ENCODE peak calls at places on chromosomes 4 and X, in four cellular contexts. Y is lower leg skin, G is esophagus muscularis mucosa, J is adrenal gland. F is an unnamed sample.

GRCh38 chr4:5782829-5783476 is 72.0 kb downstream of the EVC start:
- DNase-seq in Y (peak), G (no peak), J (no peak), F (no peak)

GRCh38 chr4:8269535-8270417 is at the start of gene HTRA3:
- DNase-seq in Y (no peak), G (no peak), J (peak), F (peak)

GRCh38 chrX:42079968-42080367 is 156.6 kb upstream of the CASK start:
- DNase-seq in Y (no peak), G (no peak), J (no peak), F (no peak)

GRCh38 chr4:68175562-68176155 is 46.0 kb upstream of the TMPRSS11F start:
- DNase-seq in Y (no peak), G (no peak), J (peak), F (peak)

GRCh38 chr4:3440979-3441500 is 728 bp upstream of the HGFAC start:
- DNase-seq in Y (no peak), G (no peak), J (peak), F (no peak)

GRCh38 chr4:64516176-64516575 is 106.9 kb upstream of the TECRL start:
- DNase-seq in Y (no peak), G (no peak), J (no peak), F (no peak)

GRCh38 chr4:84582988-84583870 is at the start of gene CDS1:
- DNase-seq in Y (peak), G (no peak), J (peak), F (no peak)

GRCh38 chrX:70478521-70478920 is 33.9 kb downstream of the DLG3 start:
- DNase-seq in Y (no peak), G (no peak), J (no peak), F (no peak)

GRCh38 chr4:37537484-37537883 is 148.7 kb downstream of the RELL1 start:
- DNase-seq in Y (no peak), G (no peak), J (no peak), F (no peak)

GRCh38 chr4:26475716-26476115 is 14.6 kb downstream of the CCKAR start:
- DNase-seq in Y (peak), G (no peak), J (no peak), F (no peak)

GRCh38 chr4:22339491-22339890 is 176.4 kb downstream of the ADGRA3 start:
- DNase-seq in Y (no peak), G (no peak), J (no peak), F (no peak)

GRCh38 chr4:57501715-57502114 is 391.5 kb upstream of the IGFBP7 start:
- DNase-seq in Y (no peak), G (no peak), J (no peak), F (no peak)

GRCh38 chr4:122668241-122668640 is 47.4 kb upstream of the IL21 start:
- DNase-seq in Y (no peak), G (no peak), J (no peak), F (no peak)

GRCh38 chr4:22047793-22048192 is 99.2 kb upstream of the KCNIP4 start:
- DNase-seq in Y (no peak), G (no peak), J (no peak), F (no peak)

GRCh38 chrX:15343075-15343476 is 7.8 kb upstream of the PIGA start:
- DNase-seq in Y (no peak), G (no peak), J (no peak), F (no peak)

GRCh38 chrX:155028749-155029360 is 2.2 kb downstream of the FUNDC2 start:
- DNase-seq in Y (no peak), G (no peak), J (no peak), F (no peak)

GRCh38 chr4:83071116-83071515 is 36.1 kb downstream of the COPS4 start:
- DNase-seq in Y (no peak), G (no peak), J (no peak), F (no peak)

GRCh38 chr4:182507808-182508207 is 264.6 kb downstream of the TENM3 start:
- DNase-seq in Y (no peak), G (no peak), J (no peak), F (no peak)

GRCh38 chr4:3317656-3318211 is 24.9 kb downstream of the RGS12 start:
- DNase-seq in Y (peak), G (no peak), J (no peak), F (no peak)

GRCh38 chr4:24748758-24749350 is 46.5 kb upstream of the SOD3 start:
- DNase-seq in Y (no peak), G (no peak), J (no peak), F (no peak)

GRCh38 chr4:107253579-107254068 is 217.5 kb upstream of the DKK2 start:
- DNase-seq in Y (no peak), G (no peak), J (no peak), F (no peak)

GRCh38 chr4:82469776-82470345 is 39.5 kb downstream of the ENOPH1 start:
- DNase-seq in Y (no peak), G (peak), J (peak), F (no peak)

GRCh38 chrX:43279341-43279808 is 376.7 kb upstream of the MAOA start:
- DNase-seq in Y (no peak), G (no peak), J (no peak), F (no peak)

GRCh38 chr4:28354874-28355273 is 1494.2 kb downstream of the STIM2 start:
- DNase-seq in Y (no peak), G (no peak), J (no peak), F (no peak)

GRCh38 chr4:76305971-76306881 is at the start of gene STBD1:
- DNase-seq in Y (peak), G (no peak), J (peak), F (peak)
- TF ChIP-seq POLR2A in Y (no peak), G (peak), J (no peak), F (no peak)

GRCh38 chrX:85114171-85114570 is 110.5 kb downstream of the APOOL start:
- DNase-seq in Y (no peak), G (no peak), J (no peak), F (no peak)
- TF ChIP-seq POLR2A in Y (no peak), G (no peak), J (no peak), F (no peak)

GRCh38 chr4:98995183-98996055 is at the start of gene METAP1:
- DNase-seq in Y (peak), G (peak), J (peak), F (peak)
- TF ChIP-seq POLR2A in Y (no peak), G (no peak), J (peak), F (peak)

GRCh38 chr4:98932539-98932938 is 3.6 kb upstream of the EIF4E start:
- DNase-seq in Y (no peak), G (no peak), J (no peak), F (no peak)

GRCh38 chr4:98928131-98928504 is 815 bp downstream of the EIF4E start:
- DNase-seq in Y (peak), G (no peak), J (peak), F (peak)

GRCh38 chr4:98928505-98929340 is at the start of gene EIF4E:
- DNase-seq in Y (peak), G (peak), J (peak), F (peak)

GRCh38 chr4:98930311-98930865 is 1.5 kb upstream of the EIF4E start:
- DNase-seq in Y (no peak), G (no peak), J (no peak), F (no peak)

GRCh38 chr4:98929341-98930267 is 671 bp upstream of the EIF4E start:
- DNase-seq in Y (peak), G (peak), J (peak), F (peak)
- TF ChIP-seq POLR2A in Y (no peak), G (peak), J (peak), F (peak)

DNA sequence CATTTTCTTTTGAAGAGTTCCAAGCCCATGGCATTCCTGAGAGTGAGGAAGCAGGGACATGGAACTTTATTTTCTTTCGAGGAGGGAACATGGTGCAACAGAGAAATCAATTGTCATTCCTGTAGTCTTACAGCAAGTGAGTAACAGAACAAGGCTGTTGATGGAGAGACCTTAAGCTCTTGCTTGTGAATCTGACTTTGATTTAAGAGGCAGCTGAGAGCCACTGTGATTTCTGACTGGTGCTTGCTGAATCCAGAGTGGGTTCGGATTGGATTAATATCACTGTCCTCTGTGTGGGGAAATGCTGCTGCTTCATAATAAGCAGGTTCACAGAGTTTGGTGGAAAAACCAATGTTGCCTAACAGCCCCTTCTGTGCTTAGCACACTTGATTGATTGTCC is 4.7 kb upstream of the ATP1B4 start:
- DNase-seq in Y (no peak), G (no peak), J (no peak), F (peak)
- TF ChIP-seq POLR2A in Y (no peak), G (no peak), J (no peak), F (no peak)

GRCh38 chr4:185134176-185134869 is 8.7 kb upstream of the SLC25A4 start:
- DNase-seq in Y (no peak), G (no peak), J (no peak), F (peak)

GRCh38 chr4:185123479-185123878 is 19.6 kb upstream of the SLC25A4 start:
- DNase-seq in Y (no peak), G (no peak), J (no peak), F (no peak)

GRCh38 chr4:185122681-185123345 is 20.3 kb upstream of the SLC25A4 start:
- DNase-seq in Y (no peak), G (no peak), J (no peak), F (no peak)

GRCh38 chr4:185127021-185127925 is 15.8 kb upstream of the SLC25A4 start:
- DNase-seq in Y (no peak), G (no peak), J (peak), F (peak)

GRCh38 chr4:185128272-185129119 is 14.6 kb upstream of the SLC25A4 start:
- DNase-seq in Y (no peak), G (no peak), J (peak), F (peak)
- TF ChIP-seq POLR2A in Y (no peak), G (no peak), J (no peak), F (no peak)

GRCh38 chr4:112109455-112110425 is 35.5 kb upstream of the FAM241A start:
- DNase-seq in Y (no peak), G (no peak), J (no peak), F (no peak)
- TF ChIP-seq POLR2A in Y (no peak), G (no peak), J (no peak), F (no peak)